ENCODE peak calls at places on chromosomes 13 and 19, in six cellular contexts. U is esophagus squamous epithelium, O is OCI-LY7, Z is thoracic aorta, K is lung, L is A549. N is an unnamed sample.

GRCh38 chr19:54532528-54532927 is 29.9 kb downstream of the LAIR2 start:
- DNase-seq in U (no peak), O (peak; percentile 53), Z (no peak), K (no peak), L (no peak), N (no peak)

GRCh38 chr19:45492627-45493470 is 4.0 kb downstream of the RTN2 start:
- DNase-seq in U (no peak), O (peak; percentile 79), Z (no peak), K (no peak), L (no peak), N (no peak)

GRCh38 chr19:6801397-6802086 is 29.0 kb downstream of the VAV1 start:
- DNase-seq in U (peak; percentile 29), O (peak; percentile 97), Z (no peak), K (peak; percentile 77), L (peak; percentile 53), N (peak; percentile 65)

GRCh38 chr19:52094526-52094925 is 1.0 kb downstream of the ZNF841 start:
- DNase-seq in U (no peak), O (no peak), Z (no peak), K (no peak), L (no peak), N (no peak)

GRCh38 chr13:21988624-21989023 is 317.8 kb downstream of the FGF9 start:
- DNase-seq in U (no peak), O (no peak), Z (no peak), K (no peak), L (no peak), N (no peak)

GRCh38 chr13:63190742-63191141 is 1775.1 kb upstream of the PCDH20 start:
- DNase-seq in U (no peak), O (no peak), Z (no peak), K (no peak), L (peak; percentile 1), N (no peak)

GRCh38 chr13:98025480-98026025 is 72.1 kb downstream of the IPO5 start:
- DNase-seq in U (no peak), O (no peak), Z (no peak), K (no peak), L (no peak), N (no peak)

GRCh38 chr13:40470665-40471064 is 195.8 kb downstream of the FOXO1 start:
- DNase-seq in U (no peak), O (no peak), Z (peak; percentile 25), K (no peak), L (no peak), N (no peak)

GRCh38 chr13:27622102-27622820 is 569 bp downstream of the POLR1D start:
- DNase-seq in U (no peak), O (peak; percentile 40), Z (no peak), K (no peak), L (no peak), N (no peak)

GRCh38 chr19:1055886-1056620 is 10.9 kb upstream of the ARHGAP45 start:
- DNase-seq in U (no peak), O (no peak), Z (no peak), K (no peak), L (no peak), N (no peak)

GRCh38 chr19:29278716-29279115 is 65.8 kb upstream of the UQCRFS1 start:
- DNase-seq in U (no peak), O (peak; percentile 8), Z (no peak), K (no peak), L (no peak), N (no peak)

GRCh38 chr13:30569901-30570576 is 47.7 kb upstream of the USPL1 start:
- DNase-seq in U (no peak), O (no peak), Z (peak; percentile 25), K (no peak), L (peak; percentile 13), N (peak; percentile 35)

GRCh38 chr19:4016903-4017638 is 9.5 kb downstream of the PIAS4 start:
- DNase-seq in U (no peak), O (no peak), Z (no peak), K (no peak), L (no peak), N (no peak)

GRCh38 chr19:925912-926594 is at the start of gene ARID3A:
- DNase-seq in U (no peak), O (peak; percentile 69), Z (no peak), K (no peak), L (peak; percentile 71), N (peak; percentile 56)

GRCh38 chr13:102777716-102778115 is 4.1 kb upstream of the TEX30 start:
- DNase-seq in U (no peak), O (no peak), Z (no peak), K (no peak), L (no peak), N (no peak)

GRCh38 chr13:78030351-78030750 is 111.7 kb upstream of the EDNRB start:
- DNase-seq in U (no peak), O (no peak), Z (no peak), K (no peak), L (no peak), N (no peak)

GRCh38 chr13:44455781-44456180 is 82.2 kb downstream of the SERP2 start:
- DNase-seq in U (no peak), O (no peak), Z (no peak), K (no peak), L (no peak), N (no peak)

GRCh38 chr19:410243-410781 is 1.4 kb upstream of the C2CD4C start:
- DNase-seq in U (no peak), O (no peak), Z (no peak), K (no peak), L (no peak), N (no peak)

GRCh38 chr13:80870186-80870585 is 529.3 kb upstream of the SPRY2 start:
- DNase-seq in U (no peak), O (no peak), Z (no peak), K (no peak), L (no peak), N (no peak)

GRCh38 chr13:80873589-80873988 is 532.7 kb upstream of the SPRY2 start:
- DNase-seq in U (no peak), O (no peak), Z (no peak), K (no peak), L (no peak), N (no peak)

GRCh38 chr13:80877209-80877943 is 536.5 kb upstream of the SPRY2 start:
- DNase-seq in U (no peak), O (no peak), Z (no peak), K (no peak), L (no peak), N (no peak)

DNA sequence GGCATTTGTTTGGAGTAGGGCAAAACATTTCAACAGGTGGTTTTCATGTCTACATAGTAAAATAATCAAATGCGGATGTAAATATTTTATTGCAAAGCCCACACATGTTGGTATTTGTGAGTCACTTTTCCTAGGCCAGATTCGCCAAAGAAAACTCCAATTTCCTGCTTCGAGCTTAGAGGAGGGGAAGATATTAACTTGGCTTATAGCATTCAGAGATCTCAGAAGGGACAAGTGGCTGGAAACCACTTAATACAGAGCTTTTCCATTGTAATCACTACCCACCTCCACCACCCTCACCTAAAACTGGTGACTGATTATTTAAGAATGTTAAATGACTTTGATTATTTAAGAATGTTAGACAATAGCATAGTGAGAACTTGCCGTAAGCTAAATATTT is 530.6 kb upstream of the SPRY2 start:
- DNase-seq in U (no peak), O (no peak), Z (no peak), K (no peak), L (no peak), N (no peak)
- H3K27ac ChIP-seq in U (no peak overlapping the region), O (no peak overlapping the region), Z (no peak overlapping the region), K (no peak overlapping the region), L (no peak overlapping the region), N (no peak overlapping the region)

GRCh38 chr19:17721821-17722220 is 2.5 kb downstream of the MAP1S start:
- DNase-seq in U (no peak), O (no peak), Z (no peak), K (peak; percentile 52), L (no peak), N (no peak)

GRCh38 chr19:17725422-17726078 is 6.3 kb downstream of the MAP1S start:
- DNase-seq in U (no peak), O (no peak), Z (no peak), K (no peak), L (no peak), N (no peak)

GRCh38 chr19:17724655-17725054 is 5.4 kb downstream of the MAP1S start:
- DNase-seq in U (no peak), O (no peak), Z (no peak), K (no peak), L (no peak), N (no peak)

GRCh38 chr19:17720487-17720839 is 1.2 kb downstream of the MAP1S start:
- DNase-seq in U (no peak), O (no peak), Z (no peak), K (no peak), L (no peak), N (no peak)

GRCh38 chr19:17722655-17723240 is 3.5 kb downstream of the MAP1S start:
- DNase-seq in U (no peak), O (no peak), Z (no peak), K (no peak), L (no peak), N (no peak)
- H3K27ac ChIP-seq in U (no peak overlapping the region), O (no peak overlapping the region), Z (no peak overlapping the region), K (no peak overlapping the region), L (no peak overlapping the region), N (no peak overlapping the region)

DNA sequence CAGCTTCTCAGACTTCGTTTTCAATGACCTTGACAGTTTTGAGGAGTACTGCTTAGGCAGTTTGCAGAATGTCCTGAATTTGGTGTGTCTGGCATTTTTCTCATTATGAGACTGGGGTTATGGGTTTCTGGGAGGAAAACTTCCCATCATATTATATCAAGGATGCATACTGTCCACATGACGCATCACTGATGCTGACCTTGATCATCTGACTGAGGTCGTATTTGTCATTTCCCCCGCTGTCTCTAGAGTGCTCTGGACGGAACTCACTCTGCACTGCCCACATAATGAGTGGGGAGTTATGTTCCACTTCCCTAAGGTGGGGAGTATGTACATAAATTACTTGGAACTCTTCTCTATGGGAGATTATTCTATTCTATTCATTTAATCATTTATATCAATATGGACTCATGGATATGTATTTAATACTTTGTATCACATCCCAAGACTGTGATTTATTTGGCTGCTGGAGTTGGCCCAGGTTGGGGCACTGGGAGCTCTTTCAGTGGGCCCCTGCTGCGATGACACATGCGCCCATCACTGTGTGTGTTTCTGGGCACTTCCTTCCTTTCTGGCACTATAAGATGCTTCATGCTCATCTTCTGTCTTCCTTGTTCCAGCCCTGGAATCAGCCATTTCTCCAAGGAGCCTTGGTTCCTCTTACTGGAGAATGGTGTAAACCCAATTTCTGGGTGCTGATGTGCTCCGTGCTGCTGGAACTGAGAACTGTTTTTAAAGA is 138.6 kb downstream of the MIPEP start:
- DNase-seq in U (no peak), O (no peak), Z (no peak), K (no peak), L (no peak), N (no peak)
- H3K27ac ChIP-seq in U (no peak overlapping the region), O (no peak overlapping the region), Z (no peak overlapping the region), K (no peak overlapping the region), L (peak overlapping the region; percentile 71), N (no peak overlapping the region)

DNA sequence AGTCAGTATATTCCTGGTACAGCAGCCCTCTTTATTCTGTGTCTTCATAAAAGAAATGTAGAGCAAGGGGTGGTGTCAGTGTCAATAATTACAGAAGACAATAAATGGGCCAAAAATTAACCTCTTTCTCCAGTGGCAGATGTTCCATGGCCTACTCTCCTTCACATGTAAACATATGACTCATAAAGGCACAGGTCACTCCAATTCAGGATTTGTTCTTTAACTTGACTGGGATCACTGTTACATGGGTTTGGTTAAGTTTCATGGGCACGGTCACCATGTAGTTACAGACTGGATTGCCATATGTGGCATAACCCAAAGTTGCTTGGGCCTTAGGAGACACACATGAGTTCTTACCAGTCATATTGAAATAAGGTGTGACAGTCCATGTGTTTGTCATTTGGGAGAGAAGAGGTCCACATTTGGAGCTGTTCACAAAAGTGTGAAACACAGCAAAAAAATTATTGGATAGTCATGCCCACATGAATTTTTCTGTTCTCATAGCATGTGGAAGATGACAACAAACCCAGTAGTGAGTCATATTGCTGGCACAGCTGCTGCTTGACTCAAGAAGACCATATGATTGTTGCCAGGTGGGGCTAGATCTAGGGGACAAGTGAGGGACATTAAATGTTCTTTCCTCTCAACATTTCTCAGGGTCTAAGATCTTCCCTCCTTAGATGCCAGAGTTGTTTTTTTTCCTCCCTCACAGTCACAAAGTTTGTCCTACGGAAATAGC is 68.1 kb upstream of the HTR2A start:
- DNase-seq in U (no peak), O (no peak), Z (no peak), K (no peak), L (no peak), N (no peak)
- H3K27ac ChIP-seq in U (no peak overlapping the region), O (no peak overlapping the region), Z (no peak overlapping the region), K (no peak overlapping the region), L (no peak overlapping the region), N (no peak overlapping the region)

N was measured in stomach.